ENCODE peak calls at places on chromosomes 7 and 10, in six cellular contexts. One of them, this sample, is unnamed.

GRCh38 chr10:119139464-119140067 is 25.9 kb downstream of the SFXN4 start:
- DNase-seq in PC-3: peak; percentile 30
- DNase-seq in activated CD4-positive, alpha-beta memory T cell treated with anti-CD3 and anti-CD28 coated beads, Interleukin-2, amount 10 ng/mL, durations not matched to agents 7 days and 5 days: peak; percentile 58
- DNase-seq in stimulated activated effector memory CD8-positive, alpha-beta T cell treated with anti-CD3 and anti-CD28 coated beads, Interleukin-12 subunit alpha, Interleukin-12 subunit beta, amount 100 ng/mL, for 72 hours: no peak
- DNase-seq in H54: peak; percentile 78
- DNase-seq in stimulated activated CD4-positive, alpha-beta T cell treated with anti-CD3 and anti-CD28 coated beads, Interleukin-1b, Interleukin-23, amount 100 ng/mL, for 24 hours: no peak
- DNase-seq in this sample: no peak

GRCh38 chr7:101234636-101235035 is 3.0 kb downstream of the CLDN15 start:
- DNase-seq in PC-3: no peak
- DNase-seq in activated CD4-positive, alpha-beta memory T cell treated with anti-CD3 and anti-CD28 coated beads, Interleukin-2, amount 10 ng/mL, durations not matched to agents 7 days and 5 days: no peak
- DNase-seq in stimulated activated effector memory CD8-positive, alpha-beta T cell treated with anti-CD3 and anti-CD28 coated beads, Interleukin-12 subunit alpha, Interleukin-12 subunit beta, amount 100 ng/mL, for 72 hours: no peak
- DNase-seq in H54: no peak
- DNase-seq in stimulated activated CD4-positive, alpha-beta T cell treated with anti-CD3 and anti-CD28 coated beads, Interleukin-1b, Interleukin-23, amount 100 ng/mL, for 24 hours: no peak
- DNase-seq in this sample: no peak

GRCh38 chr7:22154130-22154529 is 202.8 kb downstream of the RAPGEF5 start:
- DNase-seq in PC-3: no peak
- DNase-seq in activated CD4-positive, alpha-beta memory T cell treated with anti-CD3 and anti-CD28 coated beads, Interleukin-2, amount 10 ng/mL, durations not matched to agents 7 days and 5 days: peak; percentile 23
- DNase-seq in stimulated activated effector memory CD8-positive, alpha-beta T cell treated with anti-CD3 and anti-CD28 coated beads, Interleukin-12 subunit alpha, Interleukin-12 subunit beta, amount 100 ng/mL, for 72 hours: no peak
- DNase-seq in H54: no peak
- DNase-seq in stimulated activated CD4-positive, alpha-beta T cell treated with anti-CD3 and anti-CD28 coated beads, Interleukin-1b, Interleukin-23, amount 100 ng/mL, for 24 hours: no peak
- DNase-seq in this sample: no peak

GRCh38 chr7:25597881-25598456 is 369.7 kb upstream of the NPVF start:
- DNase-seq in PC-3: no peak
- DNase-seq in activated CD4-positive, alpha-beta memory T cell treated with anti-CD3 and anti-CD28 coated beads, Interleukin-2, amount 10 ng/mL, durations not matched to agents 7 days and 5 days: no peak
- DNase-seq in stimulated activated effector memory CD8-positive, alpha-beta T cell treated with anti-CD3 and anti-CD28 coated beads, Interleukin-12 subunit alpha, Interleukin-12 subunit beta, amount 100 ng/mL, for 72 hours: no peak
- DNase-seq in H54: no peak
- DNase-seq in stimulated activated CD4-positive, alpha-beta T cell treated with anti-CD3 and anti-CD28 coated beads, Interleukin-1b, Interleukin-23, amount 100 ng/mL, for 24 hours: no peak
- DNase-seq in this sample: no peak

GRCh38 chr7:107996072-107996824 is 6.7 kb downstream of the LAMB1 start:
- DNase-seq in PC-3: peak; percentile 69
- DNase-seq in activated CD4-positive, alpha-beta memory T cell treated with anti-CD3 and anti-CD28 coated beads, Interleukin-2, amount 10 ng/mL, durations not matched to agents 7 days and 5 days: no peak
- DNase-seq in stimulated activated effector memory CD8-positive, alpha-beta T cell treated with anti-CD3 and anti-CD28 coated beads, Interleukin-12 subunit alpha, Interleukin-12 subunit beta, amount 100 ng/mL, for 72 hours: no peak
- DNase-seq in H54: no peak
- DNase-seq in stimulated activated CD4-positive, alpha-beta T cell treated with anti-CD3 and anti-CD28 coated beads, Interleukin-1b, Interleukin-23, amount 100 ng/mL, for 24 hours: no peak
- DNase-seq in this sample: no peak

GRCh38 chr10:112227331-112227961 is 43.9 kb upstream of the GPAM start:
- DNase-seq in PC-3: no peak
- DNase-seq in activated CD4-positive, alpha-beta memory T cell treated with anti-CD3 and anti-CD28 coated beads, Interleukin-2, amount 10 ng/mL, durations not matched to agents 7 days and 5 days: no peak
- DNase-seq in stimulated activated effector memory CD8-positive, alpha-beta T cell treated with anti-CD3 and anti-CD28 coated beads, Interleukin-12 subunit alpha, Interleukin-12 subunit beta, amount 100 ng/mL, for 72 hours: no peak
- DNase-seq in H54: no peak
- DNase-seq in stimulated activated CD4-positive, alpha-beta T cell treated with anti-CD3 and anti-CD28 coated beads, Interleukin-1b, Interleukin-23, amount 100 ng/mL, for 24 hours: no peak
- DNase-seq in this sample: no peak

GRCh38 chr7:25117226-25118047 is 7.6 kb downstream of the CYCS start:
- DNase-seq in PC-3: no peak
- DNase-seq in activated CD4-positive, alpha-beta memory T cell treated with anti-CD3 and anti-CD28 coated beads, Interleukin-2, amount 10 ng/mL, durations not matched to agents 7 days and 5 days: no peak
- DNase-seq in stimulated activated effector memory CD8-positive, alpha-beta T cell treated with anti-CD3 and anti-CD28 coated beads, Interleukin-12 subunit alpha, Interleukin-12 subunit beta, amount 100 ng/mL, for 72 hours: no peak
- DNase-seq in H54: no peak
- DNase-seq in stimulated activated CD4-positive, alpha-beta T cell treated with anti-CD3 and anti-CD28 coated beads, Interleukin-1b, Interleukin-23, amount 100 ng/mL, for 24 hours: no peak
- DNase-seq in this sample: no peak

GRCh38 chr10:114634607-114634974 is 23.5 kb downstream of the ABLIM1 start:
- DNase-seq in PC-3: peak; percentile 81
- DNase-seq in activated CD4-positive, alpha-beta memory T cell treated with anti-CD3 and anti-CD28 coated beads, Interleukin-2, amount 10 ng/mL, durations not matched to agents 7 days and 5 days: no peak
- DNase-seq in stimulated activated effector memory CD8-positive, alpha-beta T cell treated with anti-CD3 and anti-CD28 coated beads, Interleukin-12 subunit alpha, Interleukin-12 subunit beta, amount 100 ng/mL, for 72 hours: no peak
- DNase-seq in H54: peak; percentile 63
- DNase-seq in stimulated activated CD4-positive, alpha-beta T cell treated with anti-CD3 and anti-CD28 coated beads, Interleukin-1b, Interleukin-23, amount 100 ng/mL, for 24 hours: no peak
- DNase-seq in this sample: no peak

GRCh38 chr7:514651-515598 is 4.7 kb downstream of the PDGFA start:
- DNase-seq in PC-3: no peak
- DNase-seq in activated CD4-positive, alpha-beta memory T cell treated with anti-CD3 and anti-CD28 coated beads, Interleukin-2, amount 10 ng/mL, durations not matched to agents 7 days and 5 days: no peak
- DNase-seq in stimulated activated effector memory CD8-positive, alpha-beta T cell treated with anti-CD3 and anti-CD28 coated beads, Interleukin-12 subunit alpha, Interleukin-12 subunit beta, amount 100 ng/mL, for 72 hours: no peak
- DNase-seq in H54: peak; percentile 97
- DNase-seq in stimulated activated CD4-positive, alpha-beta T cell treated with anti-CD3 and anti-CD28 coated beads, Interleukin-1b, Interleukin-23, amount 100 ng/mL, for 24 hours: no peak
- DNase-seq in this sample: no peak

GRCh38 chr7:149799397-149800168 is 26.2 kb upstream of the ZNF467 start:
- DNase-seq in PC-3: peak; percentile 33
- DNase-seq in activated CD4-positive, alpha-beta memory T cell treated with anti-CD3 and anti-CD28 coated beads, Interleukin-2, amount 10 ng/mL, durations not matched to agents 7 days and 5 days: peak; percentile 49
- DNase-seq in stimulated activated effector memory CD8-positive, alpha-beta T cell treated with anti-CD3 and anti-CD28 coated beads, Interleukin-12 subunit alpha, Interleukin-12 subunit beta, amount 100 ng/mL, for 72 hours: peak; percentile 36
- DNase-seq in H54: no peak
- DNase-seq in stimulated activated CD4-positive, alpha-beta T cell treated with anti-CD3 and anti-CD28 coated beads, Interleukin-1b, Interleukin-23, amount 100 ng/mL, for 24 hours: no peak
- DNase-seq in this sample: peak; percentile 80

GRCh38 chr7:35251606-35252310 is 2.1 kb downstream of the TBX20 start:
- DNase-seq in PC-3: no peak
- DNase-seq in activated CD4-positive, alpha-beta memory T cell treated with anti-CD3 and anti-CD28 coated beads, Interleukin-2, amount 10 ng/mL, durations not matched to agents 7 days and 5 days: no peak
- DNase-seq in stimulated activated effector memory CD8-positive, alpha-beta T cell treated with anti-CD3 and anti-CD28 coated beads, Interleukin-12 subunit alpha, Interleukin-12 subunit beta, amount 100 ng/mL, for 72 hours: no peak
- DNase-seq in H54: no peak
- DNase-seq in stimulated activated CD4-positive, alpha-beta T cell treated with anti-CD3 and anti-CD28 coated beads, Interleukin-1b, Interleukin-23, amount 100 ng/mL, for 24 hours: no peak
- DNase-seq in this sample: no peak

GRCh38 chr10:29946953-29947700 is 112.3 kb downstream of the JCAD start:
- DNase-seq in PC-3: peak; percentile 63
- DNase-seq in activated CD4-positive, alpha-beta memory T cell treated with anti-CD3 and anti-CD28 coated beads, Interleukin-2, amount 10 ng/mL, durations not matched to agents 7 days and 5 days: no peak
- DNase-seq in stimulated activated effector memory CD8-positive, alpha-beta T cell treated with anti-CD3 and anti-CD28 coated beads, Interleukin-12 subunit alpha, Interleukin-12 subunit beta, amount 100 ng/mL, for 72 hours: no peak
- DNase-seq in H54: peak; percentile 67
- DNase-seq in stimulated activated CD4-positive, alpha-beta T cell treated with anti-CD3 and anti-CD28 coated beads, Interleukin-1b, Interleukin-23, amount 100 ng/mL, for 24 hours: no peak
- DNase-seq in this sample: no peak

GRCh38 chr7:70712942-70713341 is 419.0 kb upstream of the GALNT17 start:
- DNase-seq in PC-3: no peak
- DNase-seq in activated CD4-positive, alpha-beta memory T cell treated with anti-CD3 and anti-CD28 coated beads, Interleukin-2, amount 10 ng/mL, durations not matched to agents 7 days and 5 days: no peak
- DNase-seq in stimulated activated effector memory CD8-positive, alpha-beta T cell treated with anti-CD3 and anti-CD28 coated beads, Interleukin-12 subunit alpha, Interleukin-12 subunit beta, amount 100 ng/mL, for 72 hours: no peak
- DNase-seq in H54: no peak
- DNase-seq in stimulated activated CD4-positive, alpha-beta T cell treated with anti-CD3 and anti-CD28 coated beads, Interleukin-1b, Interleukin-23, amount 100 ng/mL, for 24 hours: no peak
- DNase-seq in this sample: no peak

GRCh38 chr10:3949741-3950140 is 164.7 kb upstream of the KLF6 start:
- DNase-seq in PC-3: no peak
- DNase-seq in activated CD4-positive, alpha-beta memory T cell treated with anti-CD3 and anti-CD28 coated beads, Interleukin-2, amount 10 ng/mL, durations not matched to agents 7 days and 5 days: no peak
- DNase-seq in stimulated activated effector memory CD8-positive, alpha-beta T cell treated with anti-CD3 and anti-CD28 coated beads, Interleukin-12 subunit alpha, Interleukin-12 subunit beta, amount 100 ng/mL, for 72 hours: no peak
- DNase-seq in H54: no peak
- DNase-seq in stimulated activated CD4-positive, alpha-beta T cell treated with anti-CD3 and anti-CD28 coated beads, Interleukin-1b, Interleukin-23, amount 100 ng/mL, for 24 hours: no peak
- DNase-seq in this sample: no peak

GRCh38 chr7:157002819-157003421 is 7.5 kb downstream of the MNX1 start:
- DNase-seq in PC-3: no peak
- DNase-seq in activated CD4-positive, alpha-beta memory T cell treated with anti-CD3 and anti-CD28 coated beads, Interleukin-2, amount 10 ng/mL, durations not matched to agents 7 days and 5 days: peak; percentile 1
- DNase-seq in stimulated activated effector memory CD8-positive, alpha-beta T cell treated with anti-CD3 and anti-CD28 coated beads, Interleukin-12 subunit alpha, Interleukin-12 subunit beta, amount 100 ng/mL, for 72 hours: no peak
- DNase-seq in H54: no peak
- DNase-seq in stimulated activated CD4-positive, alpha-beta T cell treated with anti-CD3 and anti-CD28 coated beads, Interleukin-1b, Interleukin-23, amount 100 ng/mL, for 24 hours: no peak
- DNase-seq in this sample: peak; percentile 7

GRCh38 chr7:93043393-93043985 is 74.3 kb downstream of the SAMD9 start:
- DNase-seq in PC-3: no peak
- DNase-seq in activated CD4-positive, alpha-beta memory T cell treated with anti-CD3 and anti-CD28 coated beads, Interleukin-2, amount 10 ng/mL, durations not matched to agents 7 days and 5 days: no peak
- DNase-seq in stimulated activated effector memory CD8-positive, alpha-beta T cell treated with anti-CD3 and anti-CD28 coated beads, Interleukin-12 subunit alpha, Interleukin-12 subunit beta, amount 100 ng/mL, for 72 hours: no peak
- DNase-seq in H54: peak; percentile 70
- DNase-seq in stimulated activated CD4-positive, alpha-beta T cell treated with anti-CD3 and anti-CD28 coated beads, Interleukin-1b, Interleukin-23, amount 100 ng/mL, for 24 hours: no peak
- DNase-seq in this sample: no peak

GRCh38 chr10:16777473-16778370 is 39.5 kb downstream of the RSU1 start:
- DNase-seq in PC-3: peak; percentile 47
- DNase-seq in activated CD4-positive, alpha-beta memory T cell treated with anti-CD3 and anti-CD28 coated beads, Interleukin-2, amount 10 ng/mL, durations not matched to agents 7 days and 5 days: no peak
- DNase-seq in stimulated activated effector memory CD8-positive, alpha-beta T cell treated with anti-CD3 and anti-CD28 coated beads, Interleukin-12 subunit alpha, Interleukin-12 subunit beta, amount 100 ng/mL, for 72 hours: no peak
- DNase-seq in H54: peak; percentile 29
- DNase-seq in stimulated activated CD4-positive, alpha-beta T cell treated with anti-CD3 and anti-CD28 coated beads, Interleukin-1b, Interleukin-23, amount 100 ng/mL, for 24 hours: no peak
- DNase-seq in this sample: no peak

GRCh38 chr7:99943641-99944507 is 14.5 kb upstream of the GJC3 start:
- DNase-seq in PC-3: no peak
- DNase-seq in activated CD4-positive, alpha-beta memory T cell treated with anti-CD3 and anti-CD28 coated beads, Interleukin-2, amount 10 ng/mL, durations not matched to agents 7 days and 5 days: no peak
- DNase-seq in stimulated activated effector memory CD8-positive, alpha-beta T cell treated with anti-CD3 and anti-CD28 coated beads, Interleukin-12 subunit alpha, Interleukin-12 subunit beta, amount 100 ng/mL, for 72 hours: no peak
- DNase-seq in H54: no peak
- DNase-seq in stimulated activated CD4-positive, alpha-beta T cell treated with anti-CD3 and anti-CD28 coated beads, Interleukin-1b, Interleukin-23, amount 100 ng/mL, for 24 hours: no peak
- DNase-seq in this sample: no peak

GRCh38 chr10:98642281-98642680 is 195.5 kb upstream of the HPS1 start:
- DNase-seq in PC-3: no peak
- DNase-seq in activated CD4-positive, alpha-beta memory T cell treated with anti-CD3 and anti-CD28 coated beads, Interleukin-2, amount 10 ng/mL, durations not matched to agents 7 days and 5 days: no peak
- DNase-seq in stimulated activated effector memory CD8-positive, alpha-beta T cell treated with anti-CD3 and anti-CD28 coated beads, Interleukin-12 subunit alpha, Interleukin-12 subunit beta, amount 100 ng/mL, for 72 hours: no peak
- DNase-seq in H54: no peak
- DNase-seq in stimulated activated CD4-positive, alpha-beta T cell treated with anti-CD3 and anti-CD28 coated beads, Interleukin-1b, Interleukin-23, amount 100 ng/mL, for 24 hours: no peak
- DNase-seq in this sample: no peak

GRCh38 chr7:66150471-66150870 is 35.8 kb downstream of the CRCP start:
- DNase-seq in PC-3: no peak
- DNase-seq in activated CD4-positive, alpha-beta memory T cell treated with anti-CD3 and anti-CD28 coated beads, Interleukin-2, amount 10 ng/mL, durations not matched to agents 7 days and 5 days: peak; percentile 25
- DNase-seq in stimulated activated effector memory CD8-positive, alpha-beta T cell treated with anti-CD3 and anti-CD28 coated beads, Interleukin-12 subunit alpha, Interleukin-12 subunit beta, amount 100 ng/mL, for 72 hours: no peak
- DNase-seq in H54: no peak
- DNase-seq in stimulated activated CD4-positive, alpha-beta T cell treated with anti-CD3 and anti-CD28 coated beads, Interleukin-1b, Interleukin-23, amount 100 ng/mL, for 24 hours: no peak
- DNase-seq in this sample: no peak

GRCh38 chr10:103671561-103671960 is 178.1 kb downstream of the NEURL1 start:
- DNase-seq in PC-3: no peak
- DNase-seq in activated CD4-positive, alpha-beta memory T cell treated with anti-CD3 and anti-CD28 coated beads, Interleukin-2, amount 10 ng/mL, durations not matched to agents 7 days and 5 days: no peak
- DNase-seq in stimulated activated effector memory CD8-positive, alpha-beta T cell treated with anti-CD3 and anti-CD28 coated beads, Interleukin-12 subunit alpha, Interleukin-12 subunit beta, amount 100 ng/mL, for 72 hours: no peak
- DNase-seq in H54: no peak
- DNase-seq in stimulated activated CD4-positive, alpha-beta T cell treated with anti-CD3 and anti-CD28 coated beads, Interleukin-1b, Interleukin-23, amount 100 ng/mL, for 24 hours: no peak
- DNase-seq in this sample: no peak

GRCh38 chr7:13016633-13017324 is 329.3 kb downstream of the ARL4A start:
- DNase-seq in PC-3: peak; percentile 35
- DNase-seq in activated CD4-positive, alpha-beta memory T cell treated with anti-CD3 and anti-CD28 coated beads, Interleukin-2, amount 10 ng/mL, durations not matched to agents 7 days and 5 days: no peak
- DNase-seq in stimulated activated effector memory CD8-positive, alpha-beta T cell treated with anti-CD3 and anti-CD28 coated beads, Interleukin-12 subunit alpha, Interleukin-12 subunit beta, amount 100 ng/mL, for 72 hours: no peak
- DNase-seq in H54: peak; percentile 17
- DNase-seq in stimulated activated CD4-positive, alpha-beta T cell treated with anti-CD3 and anti-CD28 coated beads, Interleukin-1b, Interleukin-23, amount 100 ng/mL, for 24 hours: no peak
- DNase-seq in this sample: no peak

GRCh38 chr7:18590744-18591340 is 95.3 kb downstream of the HDAC9 start:
- DNase-seq in PC-3: peak; percentile 56
- DNase-seq in activated CD4-positive, alpha-beta memory T cell treated with anti-CD3 and anti-CD28 coated beads, Interleukin-2, amount 10 ng/mL, durations not matched to agents 7 days and 5 days: no peak
- DNase-seq in stimulated activated effector memory CD8-positive, alpha-beta T cell treated with anti-CD3 and anti-CD28 coated beads, Interleukin-12 subunit alpha, Interleukin-12 subunit beta, amount 100 ng/mL, for 72 hours: no peak
- DNase-seq in H54: no peak
- DNase-seq in stimulated activated CD4-positive, alpha-beta T cell treated with anti-CD3 and anti-CD28 coated beads, Interleukin-1b, Interleukin-23, amount 100 ng/mL, for 24 hours: no peak
- DNase-seq in this sample: no peak

GRCh38 chr10:13003004-13003403 is 1.5 kb upstream of the CCDC3 start:
- DNase-seq in PC-3: peak; percentile 46
- DNase-seq in activated CD4-positive, alpha-beta memory T cell treated with anti-CD3 and anti-CD28 coated beads, Interleukin-2, amount 10 ng/mL, durations not matched to agents 7 days and 5 days: no peak
- DNase-seq in stimulated activated effector memory CD8-positive, alpha-beta T cell treated with anti-CD3 and anti-CD28 coated beads, Interleukin-12 subunit alpha, Interleukin-12 subunit beta, amount 100 ng/mL, for 72 hours: no peak
- DNase-seq in H54: no peak
- DNase-seq in stimulated activated CD4-positive, alpha-beta T cell treated with anti-CD3 and anti-CD28 coated beads, Interleukin-1b, Interleukin-23, amount 100 ng/mL, for 24 hours: no peak
- DNase-seq in this sample: no peak

GRCh38 chr10:43230101-43230908 is 36.6 kb downstream of the RASGEF1A start:
- DNase-seq in PC-3: no peak
- DNase-seq in activated CD4-positive, alpha-beta memory T cell treated with anti-CD3 and anti-CD28 coated beads, Interleukin-2, amount 10 ng/mL, durations not matched to agents 7 days and 5 days: no peak
- DNase-seq in stimulated activated effector memory CD8-positive, alpha-beta T cell treated with anti-CD3 and anti-CD28 coated beads, Interleukin-12 subunit alpha, Interleukin-12 subunit beta, amount 100 ng/mL, for 72 hours: no peak
- DNase-seq in H54: no peak
- DNase-seq in stimulated activated CD4-positive, alpha-beta T cell treated with anti-CD3 and anti-CD28 coated beads, Interleukin-1b, Interleukin-23, amount 100 ng/mL, for 24 hours: no peak
- DNase-seq in this sample: no peak

GRCh38 chr10:1333981-1334380 is 277.8 kb downstream of the WDR37 start:
- DNase-seq in PC-3: no peak
- DNase-seq in activated CD4-positive, alpha-beta memory T cell treated with anti-CD3 and anti-CD28 coated beads, Interleukin-2, amount 10 ng/mL, durations not matched to agents 7 days and 5 days: no peak
- DNase-seq in stimulated activated effector memory CD8-positive, alpha-beta T cell treated with anti-CD3 and anti-CD28 coated beads, Interleukin-12 subunit alpha, Interleukin-12 subunit beta, amount 100 ng/mL, for 72 hours: no peak
- DNase-seq in H54: no peak
- DNase-seq in stimulated activated CD4-positive, alpha-beta T cell treated with anti-CD3 and anti-CD28 coated beads, Interleukin-1b, Interleukin-23, amount 100 ng/mL, for 24 hours: no peak
- DNase-seq in this sample: no peak

GRCh38 chr7:37546677-37547076 is 98.0 kb upstream of the ELMO1 start:
- DNase-seq in PC-3: no peak
- DNase-seq in activated CD4-positive, alpha-beta memory T cell treated with anti-CD3 and anti-CD28 coated beads, Interleukin-2, amount 10 ng/mL, durations not matched to agents 7 days and 5 days: no peak
- DNase-seq in stimulated activated effector memory CD8-positive, alpha-beta T cell treated with anti-CD3 and anti-CD28 coated beads, Interleukin-12 subunit alpha, Interleukin-12 subunit beta, amount 100 ng/mL, for 72 hours: no peak
- DNase-seq in H54: no peak
- DNase-seq in stimulated activated CD4-positive, alpha-beta T cell treated with anti-CD3 and anti-CD28 coated beads, Interleukin-1b, Interleukin-23, amount 100 ng/mL, for 24 hours: no peak
- DNase-seq in this sample: no peak

GRCh38 chr7:139594911-139595476 is 71.5 kb downstream of the CLEC2L start:
- DNase-seq in PC-3: no peak
- DNase-seq in activated CD4-positive, alpha-beta memory T cell treated with anti-CD3 and anti-CD28 coated beads, Interleukin-2, amount 10 ng/mL, durations not matched to agents 7 days and 5 days: no peak
- DNase-seq in stimulated activated effector memory CD8-positive, alpha-beta T cell treated with anti-CD3 and anti-CD28 coated beads, Interleukin-12 subunit alpha, Interleukin-12 subunit beta, amount 100 ng/mL, for 72 hours: no peak
- DNase-seq in H54: no peak
- DNase-seq in stimulated activated CD4-positive, alpha-beta T cell treated with anti-CD3 and anti-CD28 coated beads, Interleukin-1b, Interleukin-23, amount 100 ng/mL, for 24 hours: no peak
- DNase-seq in this sample: no peak

GRCh38 chr10:126663880-126664279 is 6.6 kb downstream of the C10orf90 start:
- DNase-seq in PC-3: peak; percentile 64
- DNase-seq in activated CD4-positive, alpha-beta memory T cell treated with anti-CD3 and anti-CD28 coated beads, Interleukin-2, amount 10 ng/mL, durations not matched to agents 7 days and 5 days: no peak
- DNase-seq in stimulated activated effector memory CD8-positive, alpha-beta T cell treated with anti-CD3 and anti-CD28 coated beads, Interleukin-12 subunit alpha, Interleukin-12 subunit beta, amount 100 ng/mL, for 72 hours: no peak
- DNase-seq in H54: peak; percentile 30
- DNase-seq in stimulated activated CD4-positive, alpha-beta T cell treated with anti-CD3 and anti-CD28 coated beads, Interleukin-1b, Interleukin-23, amount 100 ng/mL, for 24 hours: no peak
- DNase-seq in this sample: no peak

GRCh38 chr10:48473704-48474103 is 131.2 kb downstream of the ARHGAP22 start:
- DNase-seq in PC-3: no peak
- DNase-seq in activated CD4-positive, alpha-beta memory T cell treated with anti-CD3 and anti-CD28 coated beads, Interleukin-2, amount 10 ng/mL, durations not matched to agents 7 days and 5 days: no peak
- DNase-seq in stimulated activated effector memory CD8-positive, alpha-beta T cell treated with anti-CD3 and anti-CD28 coated beads, Interleukin-12 subunit alpha, Interleukin-12 subunit beta, amount 100 ng/mL, for 72 hours: no peak
- DNase-seq in H54: no peak
- DNase-seq in stimulated activated CD4-positive, alpha-beta T cell treated with anti-CD3 and anti-CD28 coated beads, Interleukin-1b, Interleukin-23, amount 100 ng/mL, for 24 hours: no peak
- DNase-seq in this sample: no peak

GRCh38 chr10:116287906-116288501 is 15.0 kb upstream of the GFRA1 start:
- DNase-seq in PC-3: peak; percentile 40
- DNase-seq in activated CD4-positive, alpha-beta memory T cell treated with anti-CD3 and anti-CD28 coated beads, Interleukin-2, amount 10 ng/mL, durations not matched to agents 7 days and 5 days: no peak
- DNase-seq in stimulated activated effector memory CD8-positive, alpha-beta T cell treated with anti-CD3 and anti-CD28 coated beads, Interleukin-12 subunit alpha, Interleukin-12 subunit beta, amount 100 ng/mL, for 72 hours: no peak
- DNase-seq in H54: no peak
- DNase-seq in stimulated activated CD4-positive, alpha-beta T cell treated with anti-CD3 and anti-CD28 coated beads, Interleukin-1b, Interleukin-23, amount 100 ng/mL, for 24 hours: no peak
- DNase-seq in this sample: no peak

GRCh38 chr10:24202181-24202570 is 6.8 kb upstream of the KIAA1217 start:
- DNase-seq in PC-3: no peak
- DNase-seq in activated CD4-positive, alpha-beta memory T cell treated with anti-CD3 and anti-CD28 coated beads, Interleukin-2, amount 10 ng/mL, durations not matched to agents 7 days and 5 days: no peak
- DNase-seq in stimulated activated effector memory CD8-positive, alpha-beta T cell treated with anti-CD3 and anti-CD28 coated beads, Interleukin-12 subunit alpha, Interleukin-12 subunit beta, amount 100 ng/mL, for 72 hours: no peak
- DNase-seq in H54: no peak
- DNase-seq in stimulated activated CD4-positive, alpha-beta T cell treated with anti-CD3 and anti-CD28 coated beads, Interleukin-1b, Interleukin-23, amount 100 ng/mL, for 24 hours: no peak
- DNase-seq in this sample: no peak

GRCh38 chr10:17290226-17290625 is 62.2 kb downstream of the VIM start:
- DNase-seq in PC-3: peak; percentile 63
- DNase-seq in activated CD4-positive, alpha-beta memory T cell treated with anti-CD3 and anti-CD28 coated beads, Interleukin-2, amount 10 ng/mL, durations not matched to agents 7 days and 5 days: no peak
- DNase-seq in stimulated activated effector memory CD8-positive, alpha-beta T cell treated with anti-CD3 and anti-CD28 coated beads, Interleukin-12 subunit alpha, Interleukin-12 subunit beta, amount 100 ng/mL, for 72 hours: no peak
- DNase-seq in H54: no peak
- DNase-seq in stimulated activated CD4-positive, alpha-beta T cell treated with anti-CD3 and anti-CD28 coated beads, Interleukin-1b, Interleukin-23, amount 100 ng/mL, for 24 hours: no peak
- DNase-seq in this sample: no peak